ENCODE peak calls at places on chromosome 7, in eight cellular contexts. I is pancreas, N is fibroblast of pulmonary artery, Y is AG04450, G is dorsolateral prefrontal cortex, V is IMR-90, R is body of pancreas, A is left lung. X is an unnamed sample.
A peak's percentile ranks its signal among the peaks of the same experiment; 100 is the strongest.

GRCh38 chr7:132053871-132054270 is 497.4 kb upstream of the PODXL start:
- DNase-seq in I (no peak), N (no peak), Y (no peak), G (no peak), V (no peak), R (no peak), A (no peak), X (no peak)

GRCh38 chr7:151743481-151743983 is 133.4 kb downstream of the PRKAG2 start:
- DNase-seq in I (no peak), N (no peak), Y (no peak), G (peak; percentile 56), V (no peak), R (no peak), A (no peak), X (no peak)

GRCh38 chr7:539731-540411 is 20.2 kb upstream of the PDGFA start:
- DNase-seq in I (no peak), N (peak; percentile 45), Y (no peak), G (no peak), V (peak; percentile 49), R (peak; percentile 80), A (peak; percentile 79), X (no peak)

GRCh38 chr7:20834656-20835055 is 48.0 kb upstream of the SP8 start:
- DNase-seq in I (no peak), N (no peak), Y (no peak), G (no peak), V (no peak), R (no peak), A (no peak), X (no peak)

GRCh38 chr7:77765906-77766800 is 32.1 kb downstream of the TMEM60 start:
- DNase-seq in I (no peak), N (peak; percentile 64), Y (peak; percentile 15), G (no peak), V (peak; percentile 54), R (no peak), A (no peak), X (no peak)

GRCh38 chr7:84823530-84823929 is 363.3 kb downstream of the SEMA3D start:
- DNase-seq in I (no peak), N (no peak), Y (no peak), G (no peak), V (no peak), R (no peak), A (no peak), X (no peak)

GRCh38 chr7:22786290-22786932 is 36.2 kb downstream of the TOMM7 start:
- DNase-seq in I (no peak), N (no peak), Y (no peak), G (no peak), V (no peak), R (peak; percentile 5), A (no peak), X (no peak)

GRCh38 chr7:73633844-73634243 is 9.5 kb upstream of the MLXIPL start:
- DNase-seq in I (no peak), N (no peak), Y (no peak), G (no peak), V (no peak), R (no peak), A (no peak), X (no peak)

GRCh38 chr7:1823376-1824150 is 153.5 kb downstream of the ELFN1 start:
- DNase-seq in I (no peak), N (no peak), Y (no peak), G (no peak), V (no peak), R (no peak), A (no peak), X (no peak)

GRCh38 chr7:92644406-92645113 is 54.4 kb upstream of the FAM133B start:
- DNase-seq in I (no peak), N (peak; percentile 63), Y (no peak), G (peak; percentile 77), V (peak; percentile 37), R (no peak), A (no peak), X (peak; percentile 59)

GRCh38 chr7:152054377-152055230 is 29.1 kb downstream of the GALNT11 start:
- DNase-seq in I (no peak), N (peak; percentile 85), Y (peak; percentile 26), G (no peak), V (peak; percentile 80), R (peak; percentile 32), A (no peak), X (peak; percentile 77)

GRCh38 chr7:155336812-155337602 is 39.3 kb downstream of the INSIG1 start:
- DNase-seq in I (peak; percentile 79), N (no peak), Y (no peak), G (peak; percentile 59), V (no peak), R (peak; percentile 87), A (no peak), X (no peak)

GRCh38 chr7:82141427-82141826 is 302.1 kb downstream of the CACNA2D1 start:
- DNase-seq in I (no peak), N (no peak), Y (no peak), G (no peak), V (peak; percentile 70), R (no peak), A (no peak), X (no peak)

GRCh38 chr7:36272567-36273269 is 116.9 kb upstream of the ANLN start:
- DNase-seq in I (no peak), N (no peak), Y (no peak), G (no peak), V (peak; percentile 35), R (peak; percentile 87), A (no peak), X (no peak)

GRCh38 chr7:121530251-121531174 is 134.4 kb upstream of the FAM3C start:
- DNase-seq in I (no peak), N (peak; percentile 97), Y (no peak), G (no peak), V (peak; percentile 81), R (peak; percentile 12), A (no peak), X (peak; percentile 78)

GRCh38 chr7:16436306-16436705 is 15.0 kb upstream of the CRPPA start:
- DNase-seq in I (no peak), N (no peak), Y (no peak), G (no peak), V (no peak), R (no peak), A (no peak), X (no peak)

GRCh38 chr7:1537631-1538412 is 7.3 kb downstream of the MAFK start:
- DNase-seq in I (peak; percentile 90), N (peak; percentile 99), Y (peak; percentile 92), G (peak; percentile 92), V (peak; percentile 97), R (peak; percentile 94), A (peak; percentile 81), X (peak; percentile 91)

GRCh38 chr7:30721211-30721610 is 30.7 kb upstream of the INMT start:
- DNase-seq in I (no peak), N (no peak), Y (no peak), G (no peak), V (no peak), R (no peak), A (no peak), X (no peak)

GRCh38 chr7:96310106-96310505 is 11.8 kb downstream of the SLC25A13 start:
- DNase-seq in I (no peak), N (peak; percentile 77), Y (no peak), G (no peak), V (no peak), R (no peak), A (no peak), X (no peak)

GRCh38 chr7:5421626-5422323 is 1.9 kb downstream of the TNRC18 start:
- DNase-seq in I (peak; percentile 76), N (peak; percentile 70), Y (no peak), G (peak; percentile 42), V (peak; percentile 82), R (peak; percentile 73), A (peak; percentile 65), X (peak; percentile 76)

GRCh38 chr7:32892521-32893224 is 1.1 kb upstream of the KBTBD2 start:
- DNase-seq in I (peak; percentile 62), N (peak; percentile 75), Y (no peak), G (peak; percentile 37), V (peak; percentile 67), R (peak; percentile 38), A (peak; percentile 54), X (peak; percentile 81)

GRCh38 chr7:49773082-49773938 is at the start of gene VWC2:
- DNase-seq in I (peak; percentile 69), N (no peak), Y (no peak), G (peak; percentile 66), V (no peak), R (no peak), A (no peak), X (no peak)

GRCh38 chr7:144982133-144982532 is 146.3 kb upstream of the TPK1 start:
- DNase-seq in I (no peak), N (no peak), Y (no peak), G (no peak), V (no peak), R (no peak), A (no peak), X (no peak)

GRCh38 chr7:154686305-154686704 is 316.6 kb downstream of the PAXIP1 start:
- DNase-seq in I (no peak), N (no peak), Y (no peak), G (no peak), V (no peak), R (no peak), A (no peak), X (no peak)

GRCh38 chr7:134885967-134886352 is 100.3 kb upstream of the AGBL3 start:
- DNase-seq in I (no peak), N (peak; percentile 93), Y (peak; percentile 66), G (no peak), V (peak; percentile 92), R (no peak), A (no peak), X (peak; percentile 89)

GRCh38 chr7:29352041-29352440 is 157.5 kb downstream of the CHN2 start:
- DNase-seq in I (no peak), N (no peak), Y (no peak), G (no peak), V (no peak), R (no peak), A (no peak), X (no peak)

GRCh38 chr7:74410772-74411171 is 42.9 kb upstream of the GTF2IRD1 start:
- DNase-seq in I (no peak), N (no peak), Y (no peak), G (no peak), V (no peak), R (no peak), A (no peak), X (no peak)

GRCh38 chr7:47653550-47654351 is 71.8 kb upstream of the TNS3 start:
- DNase-seq in I (no peak), N (peak; percentile 82), Y (no peak), G (no peak), V (peak; percentile 81), R (no peak), A (no peak), X (no peak)
- TF ChIP-seq CTCF in I (no peak), N (no peak), Y (peak; percentile 18), G (no peak), V (no peak), R (no peak), A (no peak), X (no peak)

GRCh38 chr7:3548815-3549214 is 247.8 kb downstream of the SDK1 start:
- DNase-seq in I (no peak), N (no peak), Y (no peak), G (no peak), V (no peak), R (no peak), A (no peak), X (no peak)
- H3K4me3 ChIP-seq in I (no peak overlapping the region), N (no peak overlapping the region), Y (no peak overlapping the region), G (no peak overlapping the region), V (no peak overlapping the region), R (no peak overlapping the region), A (no peak overlapping the region), X (no peak overlapping the region)

GRCh38 chr7:31763548-31763947 is 76.5 kb downstream of the PPP1R17 start:
- DNase-seq in I (no peak), N (no peak), Y (no peak), G (no peak), V (no peak), R (no peak), A (no peak), X (no peak)
- TF ChIP-seq CTCF in I (no peak), N (peak; percentile 17), Y (no peak), G (peak; percentile 14), V (peak; percentile 13), R (no peak), A (no peak), X (peak; percentile 13)

GRCh38 chr7:64509583-64509982 is 53.3 kb downstream of the ZNF680 start:
- DNase-seq in I (no peak), N (no peak), Y (no peak), G (no peak), V (no peak), R (no peak), A (no peak), X (no peak)
- H3K4me3 ChIP-seq in I (no peak overlapping the region), N (no peak overlapping the region), Y (no peak overlapping the region), G (no peak overlapping the region), V (no peak overlapping the region), R (no peak overlapping the region), A (no peak overlapping the region), X (no peak overlapping the region)

X was measured in foreskin fibroblast.